ENCODE peak calls at places on chromosomes 13 and 19, in four cellular contexts. V is GM13976; M is CD4-positive, alpha-beta T cell; F is dorsolateral prefrontal cortex. L is an unnamed sample.

GRCh38 chr19:14556662-14557188 is 15.1 kb downstream of the NDUFB7 start:
- DNase-seq in V (peak; percentile 94), M (peak; percentile 58), F (peak; percentile 81), L (peak; percentile 85)

GRCh38 chr13:23460309-23460708 is 26.8 kb upstream of the SACS start:
- DNase-seq in F (no peak), M (no peak), V (peak; percentile 49), L (no peak)

GRCh38 chr13:45584816-45585215 is 30.7 kb downstream of the ERICH6B start:
- DNase-seq in F (no peak), M (no peak), V (no peak), L (peak; percentile 4)

GRCh38 chr13:95335667-95336066 is 34.4 kb upstream of the ABCC4 start:
- DNase-seq in V (no peak), F (no peak), M (no peak), L (no peak)

GRCh38 chr13:80342541-80343371 is 1.8 kb upstream of the SPRY2 start:
- DNase-seq in V (peak; percentile 79), F (peak; percentile 81), M (peak; percentile 21), L (peak; percentile 95)

GRCh38 chr13:84470528-84470927 is 588.3 kb upstream of the SLITRK1 start:
- DNase-seq in F (no peak), V (no peak), M (no peak), L (no peak)

GRCh38 chr19:16210168-16210567 is 12.5 kb downstream of the AP1M1 start:
- DNase-seq in F (no peak), M (no peak), V (no peak), L (no peak)

GRCh38 chr19:18300930-18301717 is 19.7 kb upstream of the JUND start:
- DNase-seq in F (no peak), V (no peak), M (no peak), L (no peak)

GRCh38 chr19:33486407-33486806 is 35.2 kb downstream of the PEPD start:
- DNase-seq in V (no peak), F (no peak), M (no peak), L (no peak)

GRCh38 chr13:25018729-25019115 is 77.2 kb upstream of the PABPC3 start:
- DNase-seq in V (no peak), M (no peak), F (no peak), L (no peak)

GRCh38 chr13:113840541-113841354 is 23.1 kb downstream of the GAS6 start:
- DNase-seq in V (no peak), M (no peak), F (peak; percentile 67), L (no peak)

GRCh38 chr19:48127561-48127960 is 16.9 kb upstream of the PLA2G4C start:
- DNase-seq in V (no peak), F (no peak), M (no peak), L (no peak)

GRCh38 chr19:30856376-30856775 is 484.2 kb downstream of the ZNF536 start:
- DNase-seq in M (no peak), V (no peak), F (no peak), L (no peak)

GRCh38 chr13:35812730-35813129 is 318.5 kb downstream of the DCLK1 start:
- DNase-seq in M (no peak), F (no peak), V (no peak), L (no peak)

GRCh38 chr19:17645339-17645963 is 42.7 kb downstream of the UNC13A start:
- DNase-seq in M (no peak), F (no peak), V (no peak), L (no peak)

GRCh38 chr19:19258589-19259338 is 14.3 kb downstream of the TM6SF2 start:
- DNase-seq in M (no peak), F (no peak), V (no peak), L (no peak)

GRCh38 chr13:72864142-72865035 is 82.5 kb downstream of the PIBF1 start:
- DNase-seq in F (no peak), V (peak; percentile 42), M (no peak), L (no peak)

GRCh38 chr19:12896460-12896859 is 5.5 kb downstream of the GCDH start:
- DNase-seq in V (no peak), M (no peak), F (no peak), L (no peak)

GRCh38 chr13:110152351-110152750 is 154.6 kb downstream of the COL4A1 start:
- DNase-seq in V (no peak), M (no peak), F (no peak), L (no peak)

GRCh38 chr13:73827434-73827833 is 306.8 kb downstream of the KLF12 start:
- DNase-seq in M (no peak), F (no peak), V (no peak), L (no peak)

GRCh38 chr13:60590775-60591174 is 193.8 kb downstream of the TDRD3 start:
- DNase-seq in F (no peak), V (no peak), M (no peak), L (no peak)

GRCh38 chr19:16571689-16572331 is 405 bp downstream of the SLC35E1 start:
- DNase-seq in V (peak; percentile 64), F (no peak), M (no peak), L (peak; percentile 24)

GRCh38 chr13:113974304-113975281 is 717 bp upstream of the C13orf46 start:
- DNase-seq in F (no peak), M (no peak), V (no peak), L (no peak)

GRCh38 chr19:37218592-37218935 is 550 bp downstream of the ZNF383 start:
- DNase-seq in M (no peak), F (no peak), V (no peak), L (no peak)

GRCh38 chr13:32850311-32851052 is 165.7 kb upstream of the KL start:
- DNase-seq in M (no peak), F (peak; percentile 9), V (no peak), L (no peak)

GRCh38 chr13:27953671-27954405 is 15.3 kb downstream of the CDX2 start:
- DNase-seq in M (peak; percentile 22), V (peak; percentile 92), F (peak; percentile 29), L (peak; percentile 99)

GRCh38 chr13:59774511-59774911 is 389.2 kb downstream of the DIAPH3 start:
- DNase-seq in F (no peak), M (no peak), V (no peak), L (no peak)

GRCh38 chr13:22235950-22236290 is 565.0 kb downstream of the FGF9 start:
- DNase-seq in V (no peak), F (no peak), M (no peak), L (no peak)

GRCh38 chr19:16351133-16351809 is 26.6 kb downstream of the KLF2 start:
- DNase-seq in V (no peak), M (no peak), F (no peak), L (no peak)

GRCh38 chr19:35559281-35559659 is 4.2 kb downstream of the ATP4A start:
- DNase-seq in F (no peak), M (no peak), V (peak; percentile 78), L (no peak)

GRCh38 chr13:24176351-24177101 is 16.0 kb downstream of the SPATA13 start:
- DNase-seq in V (no peak), F (no peak), M (no peak), L (no peak)

GRCh38 chr19:15466851-15467733 is 2.7 kb upstream of the RASAL3 start:
- DNase-seq in V (peak; percentile 59), M (peak; percentile 44), F (no peak), L (no peak)

GRCh38 chr19:3162418-3163229 is 15.9 kb upstream of the S1PR4 start:
- DNase-seq in V (no peak), M (no peak), F (no peak), L (no peak)

GRCh38 chr19:20928371-20928770 is 5.3 kb downstream of the ZNF85 start:
- DNase-seq in M (no peak), F (no peak), V (no peak), L (no peak)

GRCh38 chr19:15401397-15401710 is 17.4 kb downstream of the AKAP8L start:
- DNase-seq in V (no peak), F (no peak), M (no peak), L (no peak)

GRCh38 chr13:88142653-88143052 is 471.5 kb downstream of the SLITRK5 start:
- DNase-seq in M (no peak), V (no peak), F (no peak), L (no peak)

GRCh38 chr13:67366533-67366932 is 136.4 kb upstream of the PCDH9 start:
- DNase-seq in M (no peak), V (no peak), F (no peak), L (no peak)

GRCh38 chr19:6354098-6354674 is 7.1 kb upstream of the CLPP start:
- DNase-seq in F (no peak), M (no peak), V (no peak), L (no peak)
- TF ChIP-seq CTCF in F (peak; percentile 49), M (no peak), V (no peak), L (peak; percentile 42)

GRCh38 chr13:31159306-31159705 is 2.4 kb downstream of the HSPH1 start:
- DNase-seq in M (no peak), V (no peak), F (no peak), L (no peak)

GRCh38 chr13:31162151-31163008 is 676 bp upstream of the HSPH1 start:
- DNase-seq in F (peak; percentile 97), V (peak; percentile 91), M (peak; percentile 93), L (peak; percentile 90)

GRCh38 chr13:31166591-31166990 is 4.9 kb upstream of the HSPH1 start:
- DNase-seq in V (no peak), F (no peak), M (no peak), L (no peak)

GRCh38 chr13:31160857-31161582 is 684 bp downstream of the HSPH1 start:
- DNase-seq in V (peak; percentile 59), M (peak; percentile 26), F (peak; percentile 71), L (peak; percentile 69)

DNA sequence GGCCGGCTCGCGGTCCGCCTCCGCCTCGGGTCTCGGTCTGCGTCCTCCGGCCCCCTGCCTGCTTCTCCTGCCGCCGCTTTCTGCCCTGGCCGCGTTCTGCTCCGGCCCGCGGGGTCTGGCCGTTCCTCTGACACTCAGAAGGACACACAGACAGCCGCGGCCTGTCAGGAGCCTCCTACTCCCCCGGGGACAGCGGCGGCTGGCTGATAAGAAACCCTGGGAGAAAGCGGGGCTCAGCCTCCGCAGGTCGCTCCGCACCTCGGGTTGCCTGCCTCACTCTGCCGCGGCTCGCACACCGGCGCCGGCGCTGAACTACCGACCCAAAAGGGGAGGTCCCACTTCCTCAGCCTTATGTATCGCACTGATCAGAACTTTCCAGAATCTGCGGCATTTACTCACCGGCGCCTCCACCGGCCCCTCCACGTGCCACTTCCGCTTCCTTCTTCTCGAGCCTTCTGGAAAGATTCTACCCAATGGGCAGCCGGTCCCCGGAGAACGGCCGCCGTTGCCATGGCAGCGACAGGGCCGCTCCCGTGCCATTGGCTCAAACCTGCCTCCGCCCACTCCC is at the start of gene HSPH1:
- DNase-seq in M (peak; percentile 95), V (peak; percentile 96), F (peak; percentile 96), L (peak; percentile 96)
- TF ChIP-seq CTCF in M (peak; percentile 13), V (no peak), F (peak; percentile 55), L (no peak)

GRCh38 chr19:58228584-58229254 is at the start of gene ZNF544:
- DNase-seq in M (peak; percentile 13), F (peak; percentile 81), V (peak; percentile 93), L (peak; percentile 80)
- TF ChIP-seq CTCF in M (no peak), F (peak; percentile 19), V (no peak), L (peak; percentile 37)

DNA sequence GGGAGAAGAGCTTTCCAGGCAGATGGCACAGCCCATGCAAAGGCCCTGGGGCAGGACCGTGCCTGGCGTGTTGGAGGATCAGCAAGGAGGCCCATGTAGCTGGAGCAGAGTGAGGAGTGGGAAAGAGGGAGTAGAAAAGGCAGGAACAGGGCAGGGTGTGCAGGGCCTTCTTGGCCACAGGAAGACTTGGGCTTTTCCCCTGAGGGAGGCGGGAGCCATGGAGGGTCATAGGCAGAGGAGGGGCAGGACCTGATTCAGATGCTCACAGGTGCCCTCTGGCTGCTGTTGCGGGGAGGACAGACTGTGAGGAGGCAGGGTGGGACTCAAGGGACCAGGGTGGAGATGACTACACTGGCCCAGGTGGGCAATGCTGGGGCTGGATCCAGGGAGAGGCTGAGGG is 13.8 kb upstream of the PTPRS start:
- DNase-seq in V (peak; percentile 67), F (no peak), M (no peak), L (peak; percentile 28)
- TF ChIP-seq CTCF in V (no peak), F (no peak), M (no peak), L (peak; percentile 32)

L was measured in endothelial cell.